ENCODE peak calls at places on chromosome 13, in seven cellular contexts. N is fibroblast of mammary gland; K is lower lobe of right lung; R is skeletal muscle cell; H is astrocyte of the spinal cord; X is CD4-positive, alpha-beta T cell; W is stimulated activated naive CD8-positive, alpha-beta T cell treated with anti-CD3 and anti-CD28 coated beads, Interleukin-15, Interleukin-2, amounts not matched to agents 100 U/mL and 50 U/mL, for 24 hours. L is an unnamed sample.

GRCh38 chr13:40589285-40590109 is 76.9 kb downstream of the FOXO1 start:
- DNase-seq in N (peak), K (no peak), R (peak), H (peak), X (no peak), W (no peak), L (peak)

GRCh38 chr13:82011355-82011754 is 1670.4 kb upstream of the SPRY2 start:
- DNase-seq in N (no peak), K (no peak), R (no peak), H (no peak), X (no peak), W (no peak), L (no peak)

GRCh38 chr13:72622546-72622945 is 104.9 kb downstream of the MZT1 start:
- DNase-seq in N (no peak), K (no peak), R (no peak), H (no peak), X (no peak), W (no peak), L (no peak)

GRCh38 chr13:87777395-87777794 is 106.2 kb downstream of the SLITRK5 start:
- DNase-seq in N (no peak), K (no peak), R (peak), H (peak), X (no peak), W (no peak), L (peak)

GRCh38 chr13:33403807-33404362 is 118.3 kb upstream of the STARD13 start:
- DNase-seq in N (peak), K (no peak), R (no peak), H (no peak), X (no peak), W (no peak), L (no peak)

GRCh38 chr13:26785845-26786630 is 25.5 kb upstream of the GPR12 start:
- DNase-seq in N (peak), K (no peak), R (no peak), H (no peak), X (peak), W (peak), L (no peak)

GRCh38 chr13:100674363-100674847 is at the start of gene TMTC4:
- DNase-seq in N (no peak), K (no peak), R (no peak), H (no peak), X (no peak), W (peak), L (no peak)

GRCh38 chr13:79581870-79582315 is 100.9 kb downstream of the NDFIP2 start:
- DNase-seq in N (peak), K (no peak), R (peak), H (peak), X (no peak), W (no peak), L (peak)

GRCh38 chr13:100721885-100722512 is 47.4 kb upstream of the TMTC4 start:
- DNase-seq in N (peak), K (no peak), R (peak), H (peak), X (peak), W (peak), L (peak)

GRCh38 chr13:74204606-74205312 is 70.6 kb upstream of the KLF12 start:
- DNase-seq in N (peak), K (no peak), R (no peak), H (peak), X (no peak), W (no peak), L (peak)

GRCh38 chr13:65966991-65967451 is 1263.1 kb downstream of the PCDH9 start:
- DNase-seq in N (peak), K (no peak), R (no peak), H (peak), X (no peak), W (no peak), L (peak)

GRCh38 chr13:114161644-114162532 is 17.2 kb upstream of the CFAP97D2 start:
- DNase-seq in N (peak), K (peak), R (no peak), H (no peak), X (peak), W (no peak), L (no peak)

GRCh38 chr13:51717786-51718398 is 86.1 kb downstream of the DHRS12 start:
- DNase-seq in N (peak), K (no peak), R (peak), H (no peak), X (no peak), W (no peak), L (no peak)

GRCh38 chr13:40445557-40445990 is 220.9 kb downstream of the FOXO1 start:
- DNase-seq in N (peak), K (peak), R (no peak), H (peak), X (no peak), W (peak), L (peak)

GRCh38 chr13:49539313-49539712 is 43.6 kb downstream of the PHF11 start:
- DNase-seq in N (peak), K (no peak), R (peak), H (no peak), X (no peak), W (no peak), L (no peak)

GRCh38 chr13:20474515-20474914 is 51.1 kb downstream of the CRYL1 start:
- DNase-seq in N (no peak), K (no peak), R (no peak), H (no peak), X (no peak), W (no peak), L (no peak)

GRCh38 chr13:53074119-53074518 is 45.5 kb downstream of the OLFM4 start:
- DNase-seq in N (no peak), K (no peak), R (no peak), H (no peak), X (no peak), W (no peak), L (no peak)

GRCh38 chr13:42377640-42378382 is 105.9 kb downstream of the AKAP11 start:
- DNase-seq in N (no peak), K (no peak), R (no peak), H (peak), X (no peak), W (no peak), L (no peak)

GRCh38 chr13:35838356-35838755 is 292.8 kb downstream of the DCLK1 start:
- DNase-seq in N (peak), K (no peak), R (no peak), H (peak), X (no peak), W (no peak), L (peak)

GRCh38 chr13:66835040-66835628 is 395.0 kb downstream of the PCDH9 start:
- DNase-seq in N (peak), K (no peak), R (peak), H (peak), X (no peak), W (no peak), L (peak)

GRCh38 chr13:91922969-91923592 is 524.7 kb downstream of the GPC5 start:
- DNase-seq in N (no peak), K (no peak), R (no peak), H (no peak), X (no peak), W (no peak), L (no peak)

GRCh38 chr13:42330991-42331390 is 59.0 kb downstream of the AKAP11 start:
- DNase-seq in N (peak), K (no peak), R (peak), H (no peak), X (no peak), W (no peak), L (no peak)

GRCh38 chr13:110680852-110681251 is 25.1 kb downstream of the CARS2 start:
- DNase-seq in N (peak), K (no peak), R (no peak), H (no peak), X (no peak), W (peak), L (peak)

GRCh38 chr13:111436446-111436845 is 116.0 kb downstream of the TEX29 start:
- DNase-seq in N (no peak), K (no peak), R (no peak), H (no peak), X (no peak), W (no peak), L (no peak)

GRCh38 chr13:107669356-107669755 is 546.0 kb downstream of the LIG4 start:
- DNase-seq in N (peak), K (no peak), R (peak), H (peak), X (no peak), W (no peak), L (peak)

GRCh38 chr13:72246396-72246795 is 379.4 kb upstream of the DACH1 start:
- DNase-seq in N (no peak), K (no peak), R (no peak), H (no peak), X (no peak), W (no peak), L (no peak)

GRCh38 chr13:45142440-45143345 is 22.4 kb downstream of the GTF2F2 start:
- DNase-seq in N (peak), K (no peak), R (no peak), H (no peak), X (no peak), W (no peak), L (peak)

GRCh38 chr13:107574517-107575215 is 640.7 kb downstream of the LIG4 start:
- DNase-seq in N (no peak), K (no peak), R (no peak), H (no peak), X (no peak), W (no peak), L (no peak)

GRCh38 chr13:60583911-60584753 is 187.1 kb downstream of the TDRD3 start:
- DNase-seq in N (peak), K (no peak), R (no peak), H (peak), X (no peak), W (peak), L (peak)

GRCh38 chr13:102564564-102564963 is 32.2 kb upstream of the TPP2 start:
- DNase-seq in N (no peak), K (no peak), R (no peak), H (no peak), X (no peak), W (no peak), L (no peak)

GRCh38 chr13:33125821-33126570 is 109.8 kb downstream of the KL start:
- DNase-seq in N (peak), K (no peak), R (peak), H (peak), X (no peak), W (no peak), L (peak)

GRCh38 chr13:109788372-109789195 is 2.2 kb upstream of the IRS2 start:
- DNase-seq in N (no peak), K (no peak), R (no peak), H (no peak), X (no peak), W (no peak), L (no peak)

GRCh38 chr13:63699948-63700347 is 2284.3 kb upstream of the PCDH20 start:
- DNase-seq in N (no peak), K (no peak), R (no peak), H (no peak), X (no peak), W (no peak), L (no peak)